ENCODE peak calls at places on chromosomes 3 and 15, in nine cellular contexts. B is hepatocyte, P is coronary artery, I is body of pancreas, L is neural progenitor cell, C is psoas muscle, T is left ventricle myocardium inferior, X is colonic mucosa, Z is dorsolateral prefrontal cortex. N is an unnamed sample.

GRCh38 chr15:100733786-100734185 is 131.4 kb downstream of the ASB7 start:
- DNase-seq in L (no peak), P (no peak), Z (no peak), X (no peak), B (no peak), C (no peak), I (no peak), T (no peak), N (no peak)

GRCh38 chr15:40281057-40281850 is 1.6 kb downstream of the ANKRD63 start:
- DNase-seq in L (no peak), X (no peak), T (no peak), B (no peak), Z (no peak), P (no peak), C (no peak), I (no peak), N (no peak)

GRCh38 chr15:89794627-89795241 is 18.6 kb downstream of the MESP2 start:
- DNase-seq in Z (no peak), B (no peak), X (no peak), C (no peak), L (no peak), T (no peak), I (no peak), P (peak; percentile 68), N (no peak)

GRCh38 chr15:50248994-50249586 is 16.4 kb downstream of the HDC start:
- DNase-seq in P (no peak), L (no peak), T (no peak), X (no peak), C (no peak), I (no peak), Z (no peak), B (no peak), N (no peak)

GRCh38 chr3:186826316-186826977 is 16.1 kb upstream of the ADIPOQ start:
- DNase-seq in P (no peak), B (no peak), X (peak; percentile 32), L (peak; percentile 17), I (no peak), T (no peak), Z (no peak), C (no peak), N (no peak)

GRCh38 chr3:42608586-42608985 is 8.1 kb downstream of the NKTR start:
- DNase-seq in T (no peak), I (no peak), Z (no peak), L (no peak), B (peak; percentile 35), P (no peak), X (peak; percentile 35), C (no peak), N (no peak)

GRCh38 chr3:186267758-186268157 is 94.3 kb downstream of the DGKG start:
- DNase-seq in X (no peak), I (no peak), P (peak; percentile 16), C (no peak), T (no peak), L (no peak), B (no peak), Z (no peak), N (no peak)

GRCh38 chr3:183247190-183247589 is 5.9 kb upstream of the B3GNT5 start:
- DNase-seq in X (no peak), L (peak; percentile 11), B (no peak), Z (no peak), P (no peak), T (no peak), I (no peak), C (no peak), N (no peak)

GRCh38 chr15:58138106-58138505 is at the start of gene AQP9:
- DNase-seq in L (no peak), I (no peak), C (no peak), B (no peak), Z (no peak), X (no peak), T (no peak), P (no peak), N (no peak)

DNA sequence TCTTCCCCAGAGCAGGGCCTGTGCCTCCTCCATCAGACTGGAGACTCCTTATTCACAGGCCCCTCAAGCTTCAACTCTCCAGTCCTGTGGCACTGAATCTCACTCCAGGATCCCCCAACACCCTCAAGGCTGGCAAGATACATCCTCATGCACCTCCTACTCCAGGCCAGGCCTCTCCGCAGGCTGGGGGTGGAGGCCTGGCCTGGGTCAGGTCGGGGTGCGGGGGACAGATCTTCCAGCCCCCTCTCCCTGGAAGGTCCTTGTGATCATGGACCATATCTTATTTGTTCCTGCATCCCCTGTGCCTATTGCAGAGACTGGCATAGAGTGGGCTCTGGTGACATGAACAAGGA is 147.3 kb downstream of the SMAD6 start:
- DNase-seq in I (no peak), C (no peak), B (no peak), P (no peak), T (no peak), Z (no peak), X (no peak), L (no peak), N (peak; percentile 17)
- H3K27ac ChIP-seq in I (no peak overlapping the region), C (no peak overlapping the region), B (peak overlapping the region; percentile 90), P (peak overlapping the region; percentile 85), T (peak overlapping the region; percentile 76), Z (no peak overlapping the region), X (no peak overlapping the region), L (no peak overlapping the region), N (no peak overlapping the region)

GRCh38 chr3:16844771-16845170 is 40.0 kb upstream of the PLCL2 start:
- DNase-seq in C (no peak), L (no peak), T (no peak), I (no peak), X (no peak), B (no peak), Z (no peak), P (no peak), N (no peak)

GRCh38 chr3:16848007-16848406 is 36.7 kb upstream of the PLCL2 start:
- DNase-seq in L (no peak), B (no peak), P (no peak), I (no peak), X (no peak), T (no peak), C (no peak), Z (no peak), N (no peak)

GRCh38 chr3:16846373-16847078 is 38.2 kb upstream of the PLCL2 start:
- DNase-seq in T (no peak), Z (no peak), P (no peak), I (peak; percentile 36), C (no peak), X (no peak), B (no peak), L (no peak), N (no peak)

GRCh38 chr3:16849795-16850194 is 35.0 kb upstream of the PLCL2 start:
- DNase-seq in P (no peak), C (no peak), Z (no peak), T (no peak), X (no peak), I (no peak), L (no peak), B (no peak), N (no peak)

DNA sequence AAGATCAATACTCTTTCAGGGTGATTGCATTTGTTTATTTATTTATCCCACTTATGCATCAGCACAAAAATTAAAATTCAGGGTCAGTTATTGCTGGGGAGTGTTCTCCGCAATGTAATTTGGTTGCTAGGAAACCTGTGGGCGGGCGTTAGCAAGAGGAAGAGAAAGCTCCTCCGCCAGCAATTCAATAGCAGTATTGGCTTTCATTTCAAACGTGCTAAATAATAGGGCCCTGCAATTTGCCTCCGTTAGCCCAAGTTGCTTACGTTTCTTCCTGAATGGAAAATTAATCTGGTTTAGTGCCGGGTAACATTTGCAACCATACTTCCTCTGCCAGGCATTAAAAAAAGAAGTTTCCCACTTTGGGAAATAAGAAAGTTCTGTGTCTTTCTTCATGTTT is 35.5 kb upstream of the PLCL2 start:
- DNase-seq in B (no peak), X (peak; percentile 83), L (peak; percentile 58), Z (no peak), P (no peak), C (peak; percentile 52), I (peak; percentile 45), T (peak; percentile 56), N (peak; percentile 59)
- H3K4me3 ChIP-seq in B (no peak overlapping the region), X (no peak overlapping the region), L (peak overlapping the region; percentile 29), Z (peak overlapping the region; percentile 45), P (no peak overlapping the region), C (peak overlapping the region; percentile 47), I (no peak overlapping the region), T (peak overlapping the region; percentile 5), N (no peak overlapping the region)

GRCh38 chr3:65915477-65915876 is 123.2 kb downstream of the MAGI1 start:
- DNase-seq in B (no peak), P (no peak), I (no peak), Z (no peak), C (no peak), L (no peak), T (no peak), X (no peak), N (no peak)

GRCh38 chr3:65914032-65914739 is 124.5 kb downstream of the MAGI1 start:
- DNase-seq in C (no peak), P (no peak), X (no peak), Z (no peak), T (no peak), L (peak; percentile 54), B (no peak), I (no peak), N (no peak)

GRCh38 chr3:65919841-65920240 is 118.9 kb downstream of the MAGI1 start:
- DNase-seq in T (no peak), B (no peak), I (no peak), Z (no peak), L (no peak), C (no peak), X (no peak), P (no peak), N (no peak)

GRCh38 chr3:65912647-65913046 is 126.1 kb downstream of the MAGI1 start:
- DNase-seq in C (no peak), P (no peak), Z (no peak), I (no peak), X (no peak), B (no peak), T (no peak), L (no peak), N (no peak)

DNA sequence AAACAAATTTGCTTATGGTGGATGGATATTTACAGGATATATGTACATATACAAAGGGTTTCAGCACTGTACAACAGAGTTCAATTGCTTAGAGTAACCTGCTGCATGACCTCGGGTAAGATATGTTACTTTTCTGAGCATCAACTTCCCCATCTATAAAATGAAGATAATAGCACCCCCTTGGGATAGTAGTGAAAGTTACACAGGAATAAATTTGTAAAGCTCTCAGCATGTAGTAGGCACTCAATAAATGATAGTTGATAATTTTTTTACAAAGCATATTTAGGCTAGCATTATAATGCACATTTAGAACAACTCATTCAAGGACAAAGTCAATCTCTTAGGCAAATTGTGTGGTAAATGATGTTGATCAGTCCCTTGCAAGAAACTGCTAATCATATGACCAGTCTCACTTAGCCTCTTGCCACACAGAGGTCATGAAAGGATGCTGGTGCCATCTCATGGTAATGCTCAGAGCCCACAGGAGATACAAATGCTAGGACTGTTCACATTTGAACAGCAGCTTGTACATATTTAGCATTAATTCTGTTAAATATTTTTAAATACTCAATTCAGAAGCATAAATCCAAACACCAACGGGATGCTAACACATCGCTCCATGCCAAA is 123.9 kb downstream of the MAGI1 start:
- DNase-seq in Z (no peak), I (no peak), C (no peak), P (no peak), T (no peak), X (no peak), B (no peak), L (no peak), N (no peak)
- TF ChIP-seq CTCF in Z (no peak), I (no peak), C (peak; percentile 7), P (no peak), T (peak; percentile 18), X (no peak), B (no peak), L (peak; percentile 27), N (no peak)

GRCh38 chr15:46591462-46591861 is 956.6 kb downstream of the SQOR start:
- DNase-seq in I (no peak), P (no peak), Z (no peak), X (no peak), L (no peak), B (no peak), T (no peak), C (no peak), N (no peak)

GRCh38 chr15:46589088-46589487 is 954.3 kb downstream of the SQOR start:
- DNase-seq in C (no peak), L (peak; percentile 3), I (no peak), T (no peak), P (no peak), X (no peak), B (no peak), Z (no peak), N (no peak)
- H3K27ac ChIP-seq in C (no peak overlapping the region), L (no peak overlapping the region), I (no peak overlapping the region), T (no peak overlapping the region), P (no peak overlapping the region), X (no peak overlapping the region), B (no peak overlapping the region), Z (no peak overlapping the region), N (no peak overlapping the region)